ENCODE peak calls at places on chromosomes 6 and 20, in ten cellular contexts. Q is esophagus squamous epithelium, Z is IMR-90, X is A549, Y is body of pancreas, D is heart left ventricle, E is stomach, U is HCT116, M is breast epithelium, T is ovary. W is an unnamed sample.

GRCh38 chr6:96468681-96469224 is 52.9 kb upstream of the UFL1 start:
- DNase-seq in Q (no peak), Z (no peak), X (no peak), Y (peak), D (no peak), E (no peak), U (no peak), M (no peak), T (no peak), W (no peak)

GRCh38 chr6:8481727-8482126 is 46.4 kb upstream of the SLC35B3 start:
- DNase-seq in Q (no peak), Z (no peak), X (peak), Y (no peak), D (no peak), E (no peak), U (no peak), M (no peak), T (no peak), W (no peak)

GRCh38 chr6:150715132-150715531 is 115.4 kb downstream of the PLEKHG1 start:
- DNase-seq in Q (no peak), Z (no peak), X (no peak), Y (no peak), D (no peak), E (no peak), U (no peak), M (no peak), T (no peak), W (no peak)

GRCh38 chr20:46757754-46758678 is 48.6 kb downstream of the SLC2A10 start:
- DNase-seq in Q (no peak), Z (peak), X (peak), Y (peak), D (peak), E (peak), U (peak), M (no peak), T (peak), W (peak)

GRCh38 chr20:47568019-47568418 is 66.3 kb downstream of the NCOA3 start:
- DNase-seq in Q (no peak), Z (peak), X (peak), Y (peak), D (peak), E (peak), U (no peak), M (no peak), T (peak), W (no peak)

GRCh38 chr20:6708010-6708409 is 59.5 kb upstream of the BMP2 start:
- DNase-seq in Q (no peak), Z (peak), X (no peak), Y (peak), D (peak), E (peak), U (no peak), M (no peak), T (peak), W (no peak)

GRCh38 chr6:160141001-160141726 is 19.5 kb downstream of the SLC22A1 start:
- DNase-seq in Q (no peak), Z (peak), X (no peak), Y (no peak), D (no peak), E (no peak), U (no peak), M (no peak), T (no peak), W (peak)

GRCh38 chr6:54243699-54244098 is 64.5 kb upstream of the TINAG start:
- DNase-seq in Q (no peak), Z (no peak), X (no peak), Y (no peak), D (no peak), E (no peak), U (no peak), M (no peak), T (no peak), W (no peak)

GRCh38 chr20:57866250-57867106 is 156.7 kb upstream of the PMEPA1 start:
- DNase-seq in Q (no peak), Z (no peak), X (no peak), Y (no peak), D (no peak), E (no peak), U (no peak), M (no peak), T (no peak), W (no peak)

GRCh38 chr6:85490516-85491248 is 40.8 kb downstream of the NT5E start:
- DNase-seq in Q (no peak), Z (peak), X (no peak), Y (no peak), D (no peak), E (no peak), U (peak), M (no peak), T (no peak), W (no peak)

GRCh38 chr6:39003072-39003471 is 45.5 kb upstream of the GLP1R start:
- DNase-seq in Q (no peak), Z (no peak), X (no peak), Y (no peak), D (no peak), E (no peak), U (no peak), M (no peak), T (no peak), W (no peak)

GRCh38 chr6:46325561-46326525 is 155.1 kb upstream of the ENPP5 start:
- DNase-seq in Q (no peak), Z (peak), X (no peak), Y (no peak), D (no peak), E (no peak), U (no peak), M (no peak), T (peak), W (no peak)

GRCh38 chr6:145699462-145699861 is 35.9 kb downstream of the EPM2A start:
- DNase-seq in Q (no peak), Z (peak), X (peak), Y (no peak), D (no peak), E (no peak), U (no peak), M (no peak), T (no peak), W (no peak)

GRCh38 chr20:58652606-58653303 is 1.7 kb downstream of the STX16 start:
- DNase-seq in Q (no peak), Z (no peak), X (no peak), Y (no peak), D (no peak), E (no peak), U (no peak), M (no peak), T (no peak), W (no peak)

GRCh38 chr6:116883005-116883404 is 6.0 kb downstream of the RFX6 start:
- DNase-seq in Q (no peak), Z (no peak), X (no peak), Y (no peak), D (no peak), E (no peak), U (no peak), M (no peak), T (no peak), W (no peak)

GRCh38 chr6:140346461-140346860 is 972.0 kb upstream of the CITED2 start:
- DNase-seq in Q (no peak), Z (peak), X (no peak), Y (no peak), D (no peak), E (no peak), U (no peak), M (no peak), T (peak), W (no peak)

GRCh38 chr6:14711056-14711703 is 534.7 kb upstream of the JARID2 start:
- DNase-seq in Q (no peak), Z (peak), X (peak), Y (no peak), D (peak), E (peak), U (no peak), M (no peak), T (no peak), W (no peak)

GRCh38 chr6:154954352-154954751 is 40.8 kb upstream of the TIAM2 start:
- DNase-seq in Q (no peak), Z (no peak), X (no peak), Y (no peak), D (no peak), E (no peak), U (no peak), M (no peak), T (no peak), W (no peak)

GRCh38 chr20:63422653-63423052 is 49.8 kb downstream of the KCNQ2 start:
- DNase-seq in Q (no peak), Z (no peak), X (no peak), Y (no peak), D (no peak), E (no peak), U (no peak), M (no peak), T (no peak), W (no peak)

GRCh38 chr6:120873125-120873865 is 461.0 kb downstream of the TBC1D32 start:
- DNase-seq in Q (no peak), Z (no peak), X (no peak), Y (no peak), D (no peak), E (no peak), U (no peak), M (no peak), T (no peak), W (no peak)

GRCh38 chr20:23228912-23229311 is 121.7 kb upstream of the NXT1 start:
- DNase-seq in Q (no peak), Z (peak), X (no peak), Y (no peak), D (no peak), E (no peak), U (no peak), M (no peak), T (no peak), W (no peak)

GRCh38 chr6:158711264-158711663 is 61.4 kb downstream of the SYTL3 start:
- DNase-seq in Q (no peak), Z (peak), X (no peak), Y (no peak), D (no peak), E (no peak), U (no peak), M (no peak), T (no peak), W (no peak)

GRCh38 chr20:18957328-18957727 is 143.7 kb downstream of the SCP2D1 start:
- DNase-seq in Q (no peak), Z (no peak), X (no peak), Y (no peak), D (no peak), E (no peak), U (no peak), M (no peak), T (no peak), W (no peak)

GRCh38 chr6:10567256-10568041 is 46.3 kb downstream of the GCNT2 start:
- DNase-seq in Q (no peak), Z (no peak), X (peak), Y (no peak), D (no peak), E (no peak), U (no peak), M (no peak), T (no peak), W (no peak)

GRCh38 chr6:89045585-89045984 is 35.0 kb upstream of the PNRC1 start:
- DNase-seq in Q (no peak), Z (no peak), X (no peak), Y (no peak), D (no peak), E (no peak), U (no peak), M (no peak), T (no peak), W (no peak)

GRCh38 chr6:118501816-118502568 is 46.1 kb upstream of the PLN start:
- DNase-seq in Q (no peak), Z (peak), X (no peak), Y (no peak), D (no peak), E (no peak), U (no peak), M (no peak), T (no peak), W (no peak)

GRCh38 chr6:6746970-6747338 is 158.4 kb downstream of the LY86 start:
- DNase-seq in Q (no peak), Z (no peak), X (no peak), Y (no peak), D (no peak), E (no peak), U (no peak), M (no peak), T (no peak), W (no peak)

GRCh38 chr20:717271-717670 is 41.7 kb upstream of the SCRT2 start:
- DNase-seq in Q (no peak), Z (no peak), X (no peak), Y (no peak), D (no peak), E (no peak), U (no peak), M (no peak), T (no peak), W (no peak)
- H3K27ac ChIP-seq in Q (no peak), Z (no peak), X (no peak), Y (no peak), D (no peak), E (no peak), U (no peak), M (no peak), T (no peak), W (no peak)

GRCh38 chr6:52284460-52285173 is at the start of gene MCM3:
- DNase-seq in Q (peak), Z (peak), X (peak), Y (peak), D (peak), E (peak), U (peak), M (peak), T (peak), W (peak)
- TF ChIP-seq POLR2A in Q (no peak), Z (no peak), X (peak), Y (no peak), D (no peak), E (no peak), U (no peak), M (no peak), T (no peak), W (peak)

GRCh38 chr6:43647613-43648012 is 2.8 kb downstream of the RSPH9 start:
- DNase-seq in Q (no peak), Z (no peak), X (no peak), Y (no peak), D (no peak), E (no peak), U (no peak), M (no peak), T (no peak), W (no peak)

GRCh38 chr6:43639984-43640800 is 4.6 kb downstream of the MAD2L1BP start:
- DNase-seq in Q (no peak), Z (no peak), X (no peak), Y (no peak), D (no peak), E (no peak), U (no peak), M (no peak), T (no peak), W (no peak)

GRCh38 chr6:43648248-43648647 is 3.4 kb downstream of the RSPH9 start:
- DNase-seq in Q (no peak), Z (no peak), X (no peak), Y (no peak), D (no peak), E (no peak), U (no peak), M (no peak), T (no peak), W (no peak)

GRCh38 chr6:43644940-43645612 is at the start of gene RSPH9:
- DNase-seq in Q (no peak), Z (peak), X (peak), Y (peak), D (peak), E (peak), U (no peak), M (no peak), T (peak), W (peak)

DNA sequence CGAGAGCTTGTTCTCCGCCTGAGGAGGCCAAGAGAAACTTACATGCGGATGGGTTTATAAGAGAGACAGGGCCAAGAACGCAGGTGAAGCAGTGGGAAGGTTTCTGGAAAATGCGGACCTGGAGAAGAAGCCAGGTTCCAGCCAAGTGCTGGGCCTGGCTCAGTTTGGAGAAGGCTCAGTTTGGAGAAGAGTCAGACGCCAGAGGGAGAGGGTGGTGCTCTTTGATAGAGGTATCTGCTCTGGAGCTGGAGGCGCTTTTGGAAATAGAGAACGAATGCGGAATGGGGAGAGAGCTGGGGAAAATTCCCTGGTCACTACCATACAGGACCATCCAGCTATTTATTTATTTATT is 753 bp downstream of the RSPH9 start:
- DNase-seq in Q (no peak), Z (no peak), X (no peak), Y (no peak), D (no peak), E (no peak), U (no peak), M (no peak), T (no peak), W (no peak)
- H3K4me3 ChIP-seq in Q (peak), Z (peak), X (peak), Y (no peak), D (peak), E (peak), U (no peak), M (peak), T (peak), W (peak)

DNA sequence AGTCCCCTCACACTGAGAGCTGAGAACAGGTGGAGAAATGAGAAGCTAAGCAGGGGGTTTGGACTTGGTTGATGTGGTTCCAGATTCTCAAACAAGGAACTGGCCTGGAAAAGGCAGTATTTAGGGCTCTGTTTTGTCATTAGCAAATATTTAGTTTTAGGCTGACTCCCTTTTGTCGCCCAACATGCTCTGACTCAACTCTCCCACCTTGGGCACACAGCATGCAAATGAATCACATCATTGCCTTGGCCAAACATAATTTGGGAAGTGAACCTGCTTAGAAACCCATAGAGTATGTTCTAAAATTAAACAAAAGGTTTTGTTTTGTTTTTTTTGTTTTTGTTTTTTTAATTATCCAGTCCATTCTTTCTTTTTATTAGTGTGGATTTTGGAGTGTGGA is 9.5 kb upstream of the UQCC2 start:
- DNase-seq in Q (no peak), Z (no peak), X (no peak), Y (no peak), D (no peak), E (peak), U (no peak), M (no peak), T (no peak), W (no peak)
- H3K27ac ChIP-seq in Q (peak), Z (no peak), X (no peak), Y (no peak), D (no peak), E (peak), U (no peak), M (peak), T (no peak), W (no peak)

GRCh38 chr6:28775405-28776129 is 148.2 kb downstream of the TRIM27 start:
- DNase-seq in Q (no peak), Z (no peak), X (no peak), Y (no peak), D (no peak), E (no peak), U (no peak), M (no peak), T (no peak), W (no peak)
- TF ChIP-seq POLR2A in Q (no peak), Z (no peak), X (no peak), Y (no peak), D (no peak), E (no peak), U (no peak), M (no peak), T (no peak), W (no peak)

GRCh38 chr20:36465109-36466080 is 75.9 kb upstream of the MYL9 start:
- DNase-seq in Q (no peak), Z (peak), X (peak), Y (no peak), D (no peak), E (peak), U (peak), M (no peak), T (no peak), W (peak)
- H3K4me3 ChIP-seq in Q (no peak), Z (no peak), X (peak), Y (no peak), D (no peak), E (peak), U (peak), M (no peak), T (no peak), W (no peak)

GRCh38 chr20:60046011-60046413 is 87.8 kb downstream of the CDH26 start:
- DNase-seq in Q (no peak), Z (peak), X (no peak), Y (no peak), D (no peak), E (no peak), U (no peak), M (no peak), T (no peak), W (no peak)
- H3K27ac ChIP-seq in Q (no peak), Z (no peak), X (no peak), Y (peak), D (no peak), E (no peak), U (no peak), M (peak), T (no peak), W (no peak)

GRCh38 chr20:38073307-38074010 is 39.9 kb downstream of the RPRD1B start:
- DNase-seq in Q (no peak), Z (peak), X (peak), Y (peak), D (peak), E (peak), U (peak), M (no peak), T (peak), W (peak)
- TF ChIP-seq POLR2A in Q (no peak), Z (no peak), X (no peak), Y (no peak), D (no peak), E (no peak), U (no peak), M (no peak), T (no peak), W (no peak)

DNA sequence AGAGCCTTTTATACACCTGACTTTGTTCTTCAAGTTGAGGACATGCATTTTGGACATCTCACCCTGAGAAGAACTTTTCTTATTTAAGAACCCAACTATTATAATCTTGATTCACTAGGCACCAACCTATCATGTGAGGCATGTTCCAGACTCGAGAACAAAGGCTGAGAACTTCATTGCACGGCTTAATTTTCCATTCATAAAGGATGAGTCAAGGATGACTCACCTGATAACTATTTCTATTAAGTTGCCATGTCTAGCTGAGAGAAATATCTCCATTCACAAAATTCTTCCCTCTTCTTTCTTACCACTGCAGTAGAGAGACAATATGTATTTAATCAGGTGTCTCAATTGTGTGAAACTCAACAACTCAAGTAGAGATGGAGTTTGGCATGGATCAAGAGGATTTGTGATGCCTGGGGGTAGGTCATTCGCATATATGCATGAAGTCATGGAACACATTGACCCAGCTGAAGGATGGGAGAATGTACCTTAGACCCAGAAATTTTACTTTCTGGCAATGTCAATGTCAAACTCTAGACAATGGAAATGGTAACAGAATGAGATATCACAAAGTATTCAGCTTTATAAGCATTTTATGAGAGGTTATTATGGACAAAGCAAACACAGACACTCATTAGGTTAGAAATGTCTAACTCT is 208.7 kb upstream of the PRND start:
- DNase-seq in Q (no peak), Z (peak), X (peak), Y (no peak), D (no peak), E (no peak), U (peak), M (no peak), T (no peak), W (no peak)
- H3K4me3 ChIP-seq in Q (no peak), Z (no peak), X (peak), Y (no peak), D (no peak), E (no peak), U (peak), M (no peak), T (no peak), W (no peak)

GRCh38 chr6:34332255-34333198 is 59.9 kb downstream of the NUDT3 start:
- DNase-seq in Q (no peak), Z (no peak), X (no peak), Y (no peak), D (no peak), E (no peak), U (no peak), M (no peak), T (no peak), W (no peak)
- H3K27ac ChIP-seq in Q (no peak), Z (no peak), X (no peak), Y (no peak), D (peak), E (no peak), U (no peak), M (no peak), T (no peak), W (no peak)